ENCODE peak calls at places on chromosomes 13 and 19, in six cellular contexts. K, P, E, J, S and Z are unnamed samples.

GRCh38 chr19:5534787-5535586 is 32.8 kb downstream of the TINCR start:
- DNase-seq in K (no peak), P (no peak), E (no peak), J (no peak), S (no peak), Z (peak)

GRCh38 chr13:71079638-71080037 is 787.4 kb downstream of the DACH1 start:
- DNase-seq in K (no peak), P (no peak), E (no peak), J (no peak), S (no peak), Z (no peak)

GRCh38 chr19:3176715-3177501 is 1.7 kb upstream of the S1PR4 start:
- DNase-seq in K (peak), P (peak), E (no peak), J (no peak), S (peak), Z (no peak)

GRCh38 chr13:95948646-95949045 is 104.6 kb downstream of the UGGT2 start:
- DNase-seq in K (no peak), P (no peak), E (no peak), J (no peak), S (peak), Z (no peak)

GRCh38 chr13:107035778-107036177 is 467.8 kb upstream of the ARGLU1 start:
- DNase-seq in K (no peak), P (no peak), E (no peak), J (no peak), S (no peak), Z (no peak)

GRCh38 chr19:31533114-31533513 is 183.9 kb upstream of the TSHZ3 start:
- DNase-seq in K (no peak), P (no peak), E (no peak), J (no peak), S (no peak), Z (no peak)

GRCh38 chr19:42199440-42200115 is 17.9 kb downstream of the DEDD2 start:
- DNase-seq in K (no peak), P (no peak), E (no peak), J (no peak), S (peak), Z (peak)

GRCh38 chr13:27147530-27148170 is 24.0 kb downstream of the USP12 start:
- DNase-seq in K (no peak), P (no peak), E (no peak), J (no peak), S (peak), Z (no peak)

GRCh38 chr13:110872768-110873638 is 41.9 kb downstream of the ANKRD10 start:
- DNase-seq in K (no peak), P (no peak), E (no peak), J (no peak), S (no peak), Z (no peak)

GRCh38 chr19:7904074-7905020 is 670 bp downstream of the MAP2K7 start:
- DNase-seq in K (no peak), P (peak), E (no peak), J (peak), S (no peak), Z (peak)

GRCh38 chr19:46546194-46546896 is 50.7 kb upstream of the PNMA8B start:
- DNase-seq in K (peak), P (no peak), E (no peak), J (peak), S (peak), Z (peak)

GRCh38 chr19:2976609-2977000 is 759 bp upstream of the TLE6 start:
- DNase-seq in K (no peak), P (no peak), E (no peak), J (no peak), S (no peak), Z (no peak)

GRCh38 chr19:4172861-4173473 is 9.4 kb downstream of the SIRT6 start:
- DNase-seq in K (peak), P (peak), E (no peak), J (no peak), S (peak), Z (peak)

GRCh38 chr13:72850959-72851677 is 69.2 kb downstream of the PIBF1 start:
- DNase-seq in K (no peak), P (no peak), E (no peak), J (no peak), S (no peak), Z (no peak)

GRCh38 chr19:3039641-3040077 is 10.6 kb upstream of the TLE2 start:
- DNase-seq in K (peak), P (no peak), E (no peak), J (no peak), S (no peak), Z (peak)

GRCh38 chr13:78460176-78460575 is 143.2 kb downstream of the POU4F1 start:
- DNase-seq in K (no peak), P (no peak), E (no peak), J (no peak), S (no peak), Z (no peak)

GRCh38 chr13:112713517-112714253 is 23.8 kb downstream of the ATP11A start:
- DNase-seq in K (no peak), P (no peak), E (no peak), J (no peak), S (no peak), Z (no peak)

GRCh38 chr13:113586661-113587479 is 2.3 kb downstream of the TFDP1 start:
- DNase-seq in K (no peak), P (no peak), E (no peak), J (no peak), S (no peak), Z (no peak)

GRCh38 chr19:29715695-29716581 is 877 bp upstream of the C19orf12 start:
- DNase-seq in K (peak), P (no peak), E (no peak), J (no peak), S (no peak), Z (peak)

GRCh38 chr13:113804017-113804702 is 45.1 kb downstream of the TMEM255B start:
- DNase-seq in K (no peak), P (no peak), E (no peak), J (no peak), S (no peak), Z (no peak)

GRCh38 chr13:109198585-109198984 is 569.2 kb downstream of the MYO16 start:
- DNase-seq in K (no peak), P (no peak), E (no peak), J (no peak), S (peak), Z (no peak)